ENCODE peak calls at places on chromosomes 13 and 19, in four cellular contexts. L is psoas muscle; V is CD8-positive, alpha-beta T cell; P is brain microvascular endothelial cell. M is an unnamed sample.

GRCh38 chr19:54100560-54100959 is at the start of gene OSCAR:
- DNase-seq in L (no peak), V (no peak), P (no peak), M (no peak)

GRCh38 chr13:27549406-27549981 is 70.8 kb downstream of the LNX2 start:
- DNase-seq in L (no peak), V (no peak), P (no peak), M (no peak)

GRCh38 chr13:94988654-94989053 is 276.3 kb upstream of the SOX21 start:
- DNase-seq in L (no peak), V (no peak), P (no peak), M (no peak)

GRCh38 chr13:23723463-23723862 is 153.3 kb downstream of the TNFRSF19 start:
- DNase-seq in L (no peak), V (no peak), P (no peak), M (peak; percentile 85)

GRCh38 chr19:41426952-41427646 is at the start of gene B3GNT8:
- DNase-seq in L (peak; percentile 87), V (no peak), P (peak; percentile 11), M (peak; percentile 51)

GRCh38 chr19:46303702-46304397 is 7.0 kb downstream of the HIF3A start:
- DNase-seq in L (peak; percentile 73), V (no peak), P (peak; percentile 85), M (peak; percentile 55)

GRCh38 chr19:17393914-17394313 is at the start of gene CCDC194:
- DNase-seq in L (no peak), V (no peak), P (no peak), M (no peak)

GRCh38 chr13:94162289-94162688 is 317.2 kb downstream of the DCT start:
- DNase-seq in L (no peak), V (no peak), P (no peak), M (no peak)

GRCh38 chr13:100254002-100254401 is 165.1 kb downstream of the PCCA start:
- DNase-seq in L (no peak), V (no peak), P (no peak), M (peak; percentile 32)

GRCh38 chr19:3409346-3410064 is 43.1 kb downstream of the NFIC start:
- DNase-seq in L (peak; percentile 97), V (no peak), P (no peak), M (peak; percentile 69)
- H3K4me3 ChIP-seq in L (peak overlapping the region; percentile 54), V (no peak overlapping the region), P (no peak overlapping the region), M (no peak overlapping the region)

DNA sequence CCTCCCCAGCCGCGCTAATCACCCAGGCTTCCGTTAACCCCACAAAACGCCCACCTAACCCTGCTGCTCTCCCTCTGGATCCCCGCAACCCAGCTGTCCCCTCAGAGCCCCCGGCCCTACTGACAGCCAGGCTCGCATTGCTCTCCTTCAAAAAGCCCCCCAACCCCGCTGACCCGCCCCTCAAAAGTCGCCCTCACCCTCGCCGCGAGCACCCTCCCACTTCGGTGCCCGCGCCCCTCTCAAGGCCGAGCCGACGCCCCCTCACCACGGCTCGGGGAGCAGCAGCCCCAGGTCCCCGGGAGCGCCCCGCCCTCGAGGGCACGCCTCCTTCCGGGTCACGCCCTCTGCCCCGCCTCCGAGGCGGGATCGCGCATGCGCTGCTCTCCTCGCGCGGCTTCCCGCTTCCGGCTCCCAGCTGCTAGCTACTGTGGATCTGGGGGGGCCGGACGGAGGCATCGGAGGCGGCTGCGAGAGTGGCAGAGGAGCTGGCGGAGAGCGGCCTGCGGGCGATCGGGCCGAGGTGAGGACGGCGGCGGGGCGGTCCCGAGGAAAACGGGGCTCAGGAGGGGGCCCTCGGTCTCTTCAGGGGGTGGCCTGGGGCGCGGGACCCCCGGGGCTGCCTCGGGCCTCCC is 46.1 kb downstream of the ARHGEF18 start:
- DNase-seq in L (peak; percentile 94), V (peak; percentile 79), P (peak; percentile 74), M (peak; percentile 84)
- TF ChIP-seq CTCF in L (no peak), V (no peak), P (no peak), M (no peak)

GRCh38 chr19:32458500-32459123 is 53.0 kb downstream of the DPY19L3 start:
- DNase-seq in L (no peak), V (no peak), P (peak; percentile 5), M (no peak)
- H3K4me3 ChIP-seq in L (no peak overlapping the region), V (no peak overlapping the region), P (no peak overlapping the region), M (no peak overlapping the region)

GRCh38 chr19:7928741-7929701 is 3.1 kb upstream of the CTXN1 start:
- DNase-seq in L (peak; percentile 74), V (peak; percentile 60), P (peak; percentile 82), M (peak; percentile 87)
- TF ChIP-seq CTCF in L (peak; percentile 17), V (peak; percentile 42), P (peak; percentile 66), M (peak; percentile 39)

GRCh38 chr13:106867249-106867648 is 299.3 kb upstream of the ARGLU1 start:
- DNase-seq in L (no peak), V (no peak), P (peak; percentile 32), M (no peak)
- H3K4me3 ChIP-seq in L (peak overlapping the region; percentile 36), V (no peak overlapping the region), P (no peak overlapping the region), M (no peak overlapping the region)

GRCh38 chr19:48812094-48812929 is 1.5 kb upstream of the BCAT2 start:
- DNase-seq in L (peak; percentile 96), V (peak; percentile 22), P (peak; percentile 23), M (peak; percentile 59)
- TF ChIP-seq CTCF in L (no peak), V (no peak), P (no peak), M (no peak)

GRCh38 chr19:4582112-4582553 is 22.6 kb upstream of the SEMA6B start:
- DNase-seq in L (no peak), V (no peak), P (no peak), M (no peak)
- H3K4me3 ChIP-seq in L (no peak overlapping the region), V (no peak overlapping the region), P (no peak overlapping the region), M (no peak overlapping the region)

DNA sequence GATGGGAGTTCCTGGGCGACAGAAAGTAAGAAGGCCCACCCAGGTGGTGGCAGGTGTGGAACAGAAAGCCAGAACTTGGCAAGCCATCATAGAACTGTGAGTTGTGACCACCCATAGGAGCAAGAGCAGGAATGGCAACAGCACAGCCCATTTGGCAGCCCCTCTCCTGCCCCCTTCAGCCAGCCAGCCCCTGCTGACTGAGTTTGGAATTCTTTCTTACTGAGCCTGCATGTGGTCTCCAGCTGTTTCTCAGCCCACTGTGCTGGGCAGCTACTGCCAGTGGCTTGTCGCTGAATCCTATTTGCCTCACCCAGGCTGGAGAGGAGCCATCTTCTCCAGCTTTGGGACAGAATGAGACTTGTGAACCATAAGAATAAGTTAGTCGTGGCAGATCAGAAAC is 28.3 kb downstream of the CNMD start:
- DNase-seq in L (no peak), V (no peak), P (no peak), M (no peak)
- TF ChIP-seq CTCF in L (no peak), V (no peak), P (no peak), M (no peak)

GRCh38 chr13:33316890-33317289 is 31.3 kb upstream of the STARD13 start:
- DNase-seq in L (no peak), V (no peak), P (no peak), M (no peak)
- H3K4me3 ChIP-seq in L (no peak overlapping the region), V (no peak overlapping the region), P (no peak overlapping the region), M (no peak overlapping the region)

M was measured in fibroblast of mammary gland.